ENCODE peak calls at places on chromosomes 2 and 18, in six cellular contexts. H is right lobe of liver, V is sigmoid colon, M is uterus, C is endothelial cell of umbilical vein, T is breast epithelium. R is an unnamed sample.

GRCh38 chr2:41326801-41327200 is 721.0 kb upstream of the PKDCC start:
- DNase-seq in H (no peak), T (no peak), M (no peak), C (no peak), V (no peak), R (no peak)

GRCh38 chr2:206379321-206379720 is 64.0 kb upstream of the ADAM23 start:
- DNase-seq in T (no peak), V (no peak), H (no peak), M (no peak), C (no peak), R (no peak)

GRCh38 chr18:40984856-40985255 is 970.2 kb upstream of the PIK3C3 start:
- DNase-seq in M (no peak), H (no peak), T (no peak), V (no peak), C (peak), R (no peak)

GRCh38 chr18:36314754-36315153 is 17.2 kb downstream of the FHOD3 start:
- DNase-seq in H (no peak), T (no peak), M (no peak), C (no peak), V (no peak), R (no peak)

GRCh38 chr2:171598713-171599319 is 76.5 kb downstream of the CYBRD1 start:
- DNase-seq in H (no peak), C (peak), M (no peak), V (no peak), T (no peak), R (peak)

GRCh38 chr2:158509928-158510797 is 53.4 kb downstream of the PKP4 start:
- DNase-seq in C (peak), H (no peak), T (no peak), V (no peak), M (no peak), R (no peak)

GRCh38 chr2:128363991-128364390 is 45.3 kb upstream of the HS6ST1 start:
- DNase-seq in C (peak), M (no peak), H (no peak), V (no peak), T (no peak), R (no peak)

GRCh38 chr2:121944072-121944829 is 188.8 kb downstream of the TSN start:
- DNase-seq in M (no peak), V (no peak), T (no peak), C (no peak), H (no peak), R (no peak)

GRCh38 chr2:138652378-138652777 is 127.8 kb downstream of the NXPH2 start:
- DNase-seq in V (no peak), C (no peak), T (no peak), M (no peak), H (no peak), R (no peak)

GRCh38 chr2:29192526-29192925 is 77.3 kb downstream of the CLIP4 start:
- DNase-seq in H (no peak), C (no peak), M (no peak), V (no peak), T (no peak), R (no peak)

GRCh38 chr2:216221806-216222205 is 112.7 kb downstream of the XRCC5 start:
- DNase-seq in C (peak), M (no peak), T (no peak), V (no peak), H (no peak), R (no peak)

GRCh38 chr2:95760839-95761525 is 169.2 kb downstream of the TRIM43 start:
- DNase-seq in C (no peak), H (no peak), T (no peak), V (no peak), M (no peak), R (no peak)

GRCh38 chr2:239871481-239872435 is 153.4 kb downstream of the NDUFA10 start:
- DNase-seq in H (no peak), T (peak), V (no peak), M (no peak), C (no peak), R (peak)

GRCh38 chr2:119517433-119517832 is 6.8 kb downstream of the SCTR start:
- DNase-seq in T (no peak), V (no peak), H (peak), C (peak), M (no peak), R (peak)

GRCh38 chr18:27839141-27839540 is 337.8 kb downstream of the CDH2 start:
- DNase-seq in H (no peak), M (no peak), V (no peak), C (peak), T (no peak), R (no peak)

GRCh38 chr2:133837441-133838090 is 269.3 kb upstream of the NCKAP5 start:
- DNase-seq in M (no peak), C (no peak), H (no peak), T (no peak), V (no peak), R (no peak)

GRCh38 chr2:96470636-96471035 is 34.5 kb downstream of the NEURL3 start:
- DNase-seq in C (peak), V (no peak), T (no peak), H (peak), M (no peak), R (peak)

GRCh38 chr2:166140922-166141321 is 13.1 kb upstream of the SCN1A start:
- DNase-seq in M (no peak), H (no peak), V (no peak), C (no peak), T (no peak), R (no peak)

GRCh38 chr2:158486970-158487325 is 30.2 kb downstream of the PKP4 start:
- DNase-seq in H (no peak), C (no peak), M (no peak), V (no peak), T (no peak), R (no peak)

DNA sequence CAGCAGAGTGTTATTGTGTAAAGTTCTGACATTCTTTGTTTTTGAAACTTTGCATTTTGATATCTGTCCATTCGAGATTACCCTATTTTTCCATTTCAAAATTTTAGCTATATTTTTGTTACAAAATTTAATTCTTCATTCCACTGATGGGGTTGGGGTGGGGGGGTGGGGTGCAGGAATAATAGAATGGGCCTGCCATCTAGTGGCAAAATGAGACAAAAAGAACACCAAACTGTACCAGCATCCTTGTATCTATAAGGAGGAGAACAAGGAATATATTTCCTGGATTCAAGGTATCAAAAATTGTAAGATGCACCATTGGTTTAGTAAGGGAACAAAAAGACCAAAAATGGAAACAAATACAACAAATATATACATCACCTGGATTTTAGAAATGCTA is 27.9 kb upstream of the TTR start:
- DNase-seq in H (no peak), C (no peak), T (no peak), M (no peak), V (no peak), R (no peak)
- TF ChIP-seq POLR2A in H (no peak), C (no peak), T (no peak), M (no peak), V (no peak), R (no peak)

DNA sequence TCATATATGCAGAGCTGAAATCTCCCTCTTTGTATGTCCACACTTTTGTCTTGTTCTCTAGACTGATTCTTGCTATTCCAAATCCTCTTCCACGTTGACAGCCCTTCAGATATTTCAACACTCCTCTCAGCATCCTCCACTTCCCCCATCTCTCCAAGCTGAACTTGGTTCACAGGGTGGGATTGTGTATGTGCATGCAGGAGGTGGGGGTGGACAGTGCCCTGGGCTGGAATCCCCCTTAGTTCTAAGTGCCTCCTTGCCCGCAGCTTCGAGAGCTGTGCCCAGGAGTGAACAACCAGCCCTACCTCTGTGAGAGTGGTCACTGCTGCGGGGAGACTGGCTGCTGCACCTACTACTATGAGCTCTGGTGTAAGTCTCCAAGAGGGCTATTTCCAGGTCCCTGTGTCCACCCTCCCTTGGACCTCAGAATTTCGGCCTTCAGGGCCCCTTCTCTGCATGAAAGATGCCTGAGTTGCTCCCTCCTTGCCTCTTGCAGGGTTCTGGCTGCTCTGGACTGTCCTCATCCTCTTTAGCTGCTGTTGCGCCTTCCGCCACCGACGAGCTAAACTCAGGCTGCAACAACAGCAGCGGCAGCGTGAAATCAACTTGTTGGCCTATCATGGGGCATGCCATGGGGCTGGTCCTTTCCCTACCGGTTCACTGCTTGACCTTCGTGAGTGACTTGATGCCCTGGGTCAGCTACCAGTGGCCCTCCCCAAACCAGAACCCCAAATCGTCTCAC is 1.3 kb downstream of the WBP1 start:
- DNase-seq in H (no peak), M (no peak), T (no peak), V (no peak), C (no peak), R (no peak)
- TF ChIP-seq POLR2A in H (no peak), M (no peak), T (no peak), V (no peak), C (no peak), R (no peak)

DNA sequence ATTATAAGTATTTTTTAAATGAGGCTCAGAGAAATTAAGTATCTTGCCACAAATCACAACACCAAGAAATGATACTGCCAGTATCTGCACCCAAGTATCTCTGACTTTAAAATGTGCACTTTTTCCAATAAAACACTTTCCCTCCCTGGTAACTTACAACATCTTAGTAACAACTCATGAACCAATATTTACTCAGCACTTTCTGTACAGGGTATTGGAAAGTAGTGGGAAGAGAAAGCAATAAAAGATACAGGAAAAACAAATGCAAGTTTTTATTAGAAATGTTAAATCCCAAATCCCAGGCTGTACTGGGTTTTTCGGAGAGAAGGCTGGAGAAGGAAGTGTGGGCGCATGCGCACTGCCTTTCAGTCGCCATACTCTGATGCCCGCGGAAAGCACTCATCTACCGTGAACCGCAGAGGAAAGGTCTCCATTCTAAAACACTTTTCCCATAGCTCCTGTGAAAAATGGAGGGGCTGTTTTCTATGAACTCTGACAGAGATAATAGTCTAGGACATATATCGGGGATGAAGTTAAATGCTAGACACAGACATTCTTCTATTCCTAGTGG is 52.1 kb downstream of the L3MBTL4 start:
- DNase-seq in H (no peak), M (no peak), T (no peak), C (no peak), V (no peak), R (no peak)
- TF ChIP-seq POLR2A in H (no peak), M (no peak), T (no peak), C (no peak), V (no peak), R (no peak)

GRCh38 chr18:6414118-6414722 is 491 bp downstream of the L3MBTL4 start:
- DNase-seq in M (peak), H (peak), T (peak), C (no peak), V (peak), R (peak)
- TF ChIP-seq POLR2A in M (no peak), H (peak), T (no peak), C (no peak), V (no peak), R (no peak)